ENCODE peak calls at places on chromosomes 2 and 18, in six cellular contexts. O is stimulated activated CD8-positive, alpha-beta memory T cell treated with anti-CD3 and anti-CD28 coated beads, Interleukin-15, amount 100 ng/mL, for 24 hours; Y is mammary epithelial cell; M is GM04504; K is frontal cortex; D is NCI-H1694. Q is an unnamed sample.

GRCh38 chr2:82538590-82538989 is 1920.5 kb downstream of the SUCLG1 start:
- DNase-seq in O (no peak), M (no peak), Y (no peak), D (no peak), K (no peak), Q (no peak)

GRCh38 chr2:219417374-219417773 is 803 bp upstream of the DES start:
- DNase-seq in K (no peak), D (peak), O (no peak), M (no peak), Y (no peak), Q (no peak)

GRCh38 chr2:151260492-151261239 is 997 bp downstream of the RBM43 start:
- DNase-seq in O (no peak), K (peak), D (no peak), Y (peak), M (no peak), Q (no peak)

GRCh38 chr2:28674062-28674712 is 77.4 kb upstream of the PPP1CB start:
- DNase-seq in D (no peak), Y (no peak), M (no peak), O (no peak), K (no peak), Q (no peak)

GRCh38 chr2:39095624-39096023 is 25.2 kb downstream of the SOS1 start:
- DNase-seq in D (no peak), M (no peak), O (no peak), K (no peak), Y (no peak), Q (no peak)

GRCh38 chr2:197596751-197597150 is 78.6 kb downstream of the RFTN2 start:
- DNase-seq in O (no peak), Y (no peak), D (no peak), K (no peak), M (no peak), Q (no peak)

GRCh38 chr2:127733816-127734537 is 32.7 kb downstream of the SFT2D3 start:
- DNase-seq in O (no peak), D (no peak), M (no peak), K (no peak), Y (no peak), Q (no peak)

GRCh38 chr18:54805571-54806334 is 22.5 kb upstream of the RAB27B start:
- DNase-seq in Y (peak), M (no peak), D (no peak), O (no peak), K (no peak), Q (no peak)

GRCh38 chr2:171822520-171823297 is 71.3 kb downstream of the SLC25A12 start:
- DNase-seq in Y (no peak), D (no peak), O (no peak), M (no peak), K (no peak), Q (no peak)

Q was measured in D721Med.